ENCODE peak calls at places on chromosomes 3 and 15, in seven cellular contexts. T is lower leg skin, C is Calu3, Y is cardiac fibroblast, X is progenitor cell of endocrine pancreas, P is cardiac muscle cell, B is OCI-LY7. L is an unnamed sample.

GRCh38 chr3:143783856-143784370 is 64.4 kb downstream of the SLC9A9 start:
- DNase-seq in T (no peak), C (no peak), Y (peak; percentile 23), X (no peak), P (peak; percentile 35), B (no peak), L (peak; percentile 10)

GRCh38 chr3:53189276-53189675 is 28.3 kb downstream of the PRKCD start:
- DNase-seq in T (no peak), C (no peak), Y (no peak), X (no peak), P (no peak), B (no peak), L (no peak)

GRCh38 chr3:194521514-194522260 is 34.9 kb upstream of the ATP13A3 start:
- DNase-seq in T (no peak), C (no peak), Y (peak; percentile 88), X (no peak), P (peak; percentile 86), B (no peak), L (peak; percentile 80)

GRCh38 chr3:120622870-120623718 is 27.0 kb downstream of the NDUFB4 start:
- DNase-seq in T (no peak), C (peak; percentile 27), Y (peak; percentile 31), X (no peak), P (no peak), B (peak; percentile 55), L (peak; percentile 56)

GRCh38 chr3:175312766-175313165 is 453.6 kb downstream of the NAALADL2 start:
- DNase-seq in T (no peak), C (no peak), Y (no peak), X (no peak), P (no peak), B (no peak), L (no peak)

GRCh38 chr3:81289676-81290075 is 471.8 kb downstream of the GBE1 start:
- DNase-seq in T (no peak), C (no peak), Y (peak; percentile 54), X (no peak), P (peak; percentile 58), B (no peak), L (peak; percentile 79)

GRCh38 chr3:73525591-73525990 is 99.2 kb downstream of the PDZRN3 start:
- DNase-seq in T (no peak), C (no peak), Y (no peak), X (no peak), P (no peak), B (no peak), L (no peak)

GRCh38 chr3:47475029-47475569 is 642 bp downstream of the SCAP start:
- DNase-seq in T (no peak), C (no peak), Y (no peak), X (no peak), P (peak; percentile 36), B (no peak), L (peak; percentile 40)

GRCh38 chr15:89203705-89204273 is 17.6 kb downstream of the RLBP1 start:
- DNase-seq in T (no peak), C (no peak), Y (no peak), X (no peak), P (no peak), B (no peak), L (no peak)

GRCh38 chr3:157429703-157430102 is 6.9 kb upstream of the PTX3 start:
- DNase-seq in T (no peak), C (no peak), Y (peak; percentile 50), X (no peak), P (peak; percentile 46), B (no peak), L (peak; percentile 18)

GRCh38 chr3:123300572-123300971 is 98.8 kb downstream of the SEC22A start:
- DNase-seq in T (no peak), C (no peak), Y (no peak), X (no peak), P (no peak), B (no peak), L (no peak)

GRCh38 chr3:38038447-38038911 is 529 bp upstream of the DLEC1 start:
- DNase-seq in T (no peak), C (no peak), Y (no peak), X (no peak), P (no peak), B (no peak), L (peak; percentile 14)

GRCh38 chr3:194738254-194739093 is 52.8 kb downstream of the FAM43A start:
- DNase-seq in T (no peak), C (peak; percentile 43), Y (peak; percentile 70), X (no peak), P (peak; percentile 67), B (no peak), L (peak; percentile 82)

GRCh38 chr15:66740802-66741201 is 38.8 kb downstream of the SMAD6 start:
- DNase-seq in T (no peak), C (no peak), Y (peak; percentile 60), X (no peak), P (peak; percentile 58), B (no peak), L (peak; percentile 53)

GRCh38 chr15:74842581-74843444 is at the start of gene ULK3:
- DNase-seq in T (peak; percentile 88), C (peak; percentile 96), Y (peak; percentile 94), X (peak; percentile 93), P (peak; percentile 95), B (peak; percentile 91), L (peak; percentile 84)

GRCh38 chr15:74857082-74857655 is 14.2 kb upstream of the ULK3 start:
- DNase-seq in T (no peak), C (no peak), Y (no peak), X (no peak), P (no peak), B (peak; percentile 52), L (no peak)

GRCh38 chr3:58581328-58582091 is 4.3 kb upstream of the FAM107A start:
- DNase-seq in T (no peak), C (no peak), Y (peak; percentile 31), X (no peak), P (peak; percentile 29), B (no peak), L (no peak)

GRCh38 chr3:47419083-47420043 is 38.5 kb downstream of the PTPN23 start:
- DNase-seq in T (no peak), C (no peak), Y (no peak), X (no peak), P (no peak), B (no peak), L (no peak)

GRCh38 chr3:39801216-39801615 is 8.2 kb upstream of the MYRIP start:
- DNase-seq in T (no peak), C (no peak), Y (no peak), X (no peak), P (no peak), B (no peak), L (no peak)

GRCh38 chr15:91385301-91385700 is 285.2 kb downstream of the SV2B start:
- DNase-seq in T (no peak), C (peak; percentile 24), Y (peak; percentile 4), X (no peak), P (peak; percentile 29), B (no peak), L (no peak)
- TF ChIP-seq CTCF in T (no peak), C (no peak), Y (no peak), X (no peak), P (no peak), B (no peak), L (no peak)

DNA sequence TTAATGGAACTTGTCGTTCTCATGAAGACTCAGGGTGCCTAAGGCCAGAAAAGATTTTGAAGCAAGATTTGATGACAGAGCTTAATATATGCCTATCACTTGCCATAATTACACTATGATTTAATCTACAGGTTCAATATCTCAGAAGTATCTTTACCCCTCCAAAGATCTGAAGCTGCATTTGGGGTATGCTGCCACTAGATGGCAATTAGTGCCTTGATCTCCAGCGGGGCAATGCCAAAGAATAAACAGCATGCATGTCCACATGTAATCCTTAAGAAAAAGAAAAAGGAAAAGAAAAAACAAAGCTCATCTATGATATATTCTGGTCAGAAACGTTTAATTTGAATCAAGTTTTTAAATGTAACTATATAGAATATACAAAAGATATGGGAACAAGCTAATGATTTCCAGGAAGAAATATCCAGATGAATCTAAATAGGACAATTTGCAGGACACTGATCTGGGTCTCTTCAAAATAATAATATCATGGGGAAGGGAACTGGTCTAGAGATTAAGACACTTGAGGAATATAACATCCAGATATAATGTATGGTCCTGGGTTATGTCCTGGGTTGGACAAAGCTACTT is 55.0 kb upstream of the SOX14 start:
- DNase-seq in T (no peak), C (peak; percentile 52), Y (no peak), X (no peak), P (no peak), B (peak; percentile 8), L (no peak)
- TF ChIP-seq CTCF in T (no peak), C (peak; percentile 47), Y (peak; percentile 15), X (peak; percentile 67), P (no peak), B (peak; percentile 74), L (no peak)

GRCh38 chr15:64731807-64732151 is 43.6 kb downstream of the RBPMS2 start:
- DNase-seq in T (no peak), C (no peak), Y (no peak), X (no peak), P (no peak), B (no peak), L (no peak)

GRCh38 chr15:64730151-64730550 is 45.2 kb downstream of the RBPMS2 start:
- DNase-seq in T (no peak), C (no peak), Y (no peak), X (no peak), P (no peak), B (no peak), L (no peak)

GRCh38 chr15:64731012-64731806 is 44.2 kb downstream of the RBPMS2 start:
- DNase-seq in T (peak; percentile 83), C (peak; percentile 95), Y (peak; percentile 79), X (peak; percentile 84), P (peak; percentile 80), B (peak; percentile 86), L (peak; percentile 55)

DNA sequence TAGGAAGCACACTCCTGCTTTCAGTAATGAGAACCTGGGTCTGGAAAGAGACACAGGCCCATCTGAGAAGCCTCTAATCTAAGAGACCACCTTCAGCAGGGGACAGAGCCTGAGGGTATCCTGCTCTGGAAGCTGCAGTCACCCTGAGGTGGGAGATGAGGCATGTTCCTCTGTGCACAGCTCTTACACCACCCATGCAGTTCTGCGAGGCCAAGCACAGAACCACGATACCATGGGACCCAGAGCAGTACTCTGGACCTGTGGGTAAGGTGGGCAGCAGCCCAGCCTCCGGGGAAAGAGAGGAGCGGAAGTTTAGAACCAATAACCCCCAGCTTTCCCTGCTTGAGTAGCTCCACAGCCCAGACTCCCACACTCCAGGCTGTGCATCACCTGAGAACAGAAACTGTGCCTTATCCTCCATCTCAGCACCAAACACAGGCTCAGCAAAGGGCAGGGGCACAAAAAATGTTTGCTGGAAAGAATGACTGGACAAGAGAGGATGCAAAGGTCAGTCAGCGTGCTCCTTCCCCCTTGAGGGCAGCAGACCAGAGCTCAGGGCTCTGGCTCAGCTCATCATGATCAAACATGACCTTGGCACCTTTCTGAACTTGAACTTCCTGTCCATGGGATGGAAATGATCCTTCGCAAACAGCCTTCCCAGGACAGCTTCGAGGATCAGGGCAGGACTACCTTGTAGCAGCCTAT is 43.1 kb downstream of the RBPMS2 start:
- DNase-seq in T (no peak), C (no peak), Y (no peak), X (no peak), P (no peak), B (no peak), L (no peak)
- TF ChIP-seq CTCF in T (peak; percentile 85), C (no peak), Y (no peak), X (no peak), P (no peak), B (no peak), L (no peak)

DNA sequence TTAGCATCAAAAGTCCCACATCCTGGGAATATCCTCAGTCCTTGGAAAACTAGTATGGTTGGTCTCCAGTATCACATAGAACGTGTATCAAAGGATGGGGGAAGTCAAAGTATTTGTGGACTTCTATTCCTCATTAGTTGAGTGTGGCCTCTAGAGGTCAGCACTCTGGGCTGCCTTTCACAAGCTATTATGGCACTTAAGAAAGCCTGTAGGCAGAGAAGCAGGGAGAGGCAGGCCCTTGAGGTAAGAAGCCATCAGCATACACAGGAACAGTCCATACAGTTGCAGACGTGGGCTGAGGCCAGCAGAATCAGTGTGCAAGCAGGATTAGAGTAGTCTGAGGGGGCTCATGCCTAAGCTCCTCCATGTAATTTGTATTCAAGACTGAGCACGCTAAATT is 341.7 kb downstream of the CLSTN2 start:
- DNase-seq in T (no peak), C (peak; percentile 21), Y (peak; percentile 27), X (no peak), P (peak; percentile 35), B (peak; percentile 19), L (no peak)
- TF ChIP-seq CTCF in T (no peak), C (no peak), Y (no peak), X (peak; percentile 58), P (peak; percentile 40), B (peak; percentile 66), L (no peak)

L was measured in fibroblast of lung.